ENCODE peak calls at places on chromosome 5, in five cellular contexts. Q is GOT3; T is stimulated activated naive CD4-positive, alpha-beta T cell; X is MCF 10A; U is astrocyte of the spinal cord. M is an unnamed sample.

GRCh38 chr5:102713682-102714231 is 41.3 kb upstream of the PAM start:
- DNase-seq in U (no peak), T (no peak), X (no peak), Q (no peak), M (no peak)

GRCh38 chr5:1032551-1033027 is 24.0 kb downstream of the NKD2 start:
- DNase-seq in U (no peak), Q (no peak), T (no peak), X (no peak), M (no peak)

GRCh38 chr5:134122530-134122929 is 8.0 kb downstream of the TCF7 start:
- DNase-seq in T (peak; percentile 46), U (no peak), X (no peak), Q (no peak), M (no peak)

GRCh38 chr5:7869474-7870136 is 657 bp downstream of the MTRR start:
- DNase-seq in Q (no peak), T (no peak), U (no peak), X (peak; percentile 12), M (no peak)

GRCh38 chr5:139141841-139142240 is 56.3 kb downstream of the SIL1 start:
- DNase-seq in T (no peak), U (peak; percentile 91), X (peak; percentile 71), Q (no peak), M (no peak)

GRCh38 chr5:98755406-98755805 is 18.1 kb upstream of the RGMB start:
- DNase-seq in Q (no peak), U (peak; percentile 73), T (no peak), X (peak; percentile 69), M (no peak)

GRCh38 chr5:16072616-16073015 is 107.0 kb downstream of the MARCHF11 start:
- DNase-seq in T (no peak), Q (no peak), U (no peak), X (no peak), M (no peak)

GRCh38 chr5:56900395-56900794 is 9.0 kb upstream of the SETD9 start:
- DNase-seq in U (peak; percentile 47), X (peak; percentile 17), Q (no peak), T (no peak), M (no peak)

GRCh38 chr5:116536279-116537161 is 38.1 kb downstream of the SEMA6A start:
- DNase-seq in X (no peak), U (no peak), T (no peak), Q (no peak), M (no peak)

GRCh38 chr5:27472000-27472763 is 433.8 kb upstream of the CDH9 start:
- DNase-seq in X (peak; percentile 9), Q (no peak), U (peak; percentile 2), T (no peak), M (no peak)

M was measured in HL-60.